ENCODE peak calls at places on chromosomes 11 and 22, in six cellular contexts. One of them, this sample, is unnamed. For H3K4me1, the result is how much of the 10 kb centered on the place peaks cover.

GRCh38 chr22:32208681-32209080 is 3.8 kb upstream of the RFPL2 start:
- DNase-seq in K562: no peak
- DNase-seq in gastrocnemius medialis: no peak
- DNase-seq in stomach: no peak
- DNase-seq in body of pancreas: no peak
- DNase-seq in Caco-2: no peak
- DNase-seq in this sample: no peak

GRCh38 chr11:114040706-114041211 is 18.8 kb upstream of the ZBTB16 start:
- DNase-seq in gastrocnemius medialis: peak
- DNase-seq in K562: no peak
- DNase-seq in body of pancreas: no peak
- DNase-seq in stomach: peak
- DNase-seq in Caco-2: peak
- DNase-seq in this sample: no peak

GRCh38 chr11:72475359-72475758 is 41.0 kb upstream of the CLPB start:
- DNase-seq in Caco-2: no peak
- DNase-seq in K562: no peak
- DNase-seq in gastrocnemius medialis: no peak
- DNase-seq in body of pancreas: no peak
- DNase-seq in stomach: no peak
- DNase-seq in this sample: no peak

GRCh38 chr11:133531971-133532651 is at the start of gene OPCML:
- DNase-seq in Caco-2: no peak
- DNase-seq in gastrocnemius medialis: no peak
- DNase-seq in stomach: no peak
- DNase-seq in K562: no peak
- DNase-seq in body of pancreas: no peak
- DNase-seq in this sample: no peak

GRCh38 chr22:49956418-49956770 is 4.2 kb upstream of the PIM3 start:
- DNase-seq in K562: no peak
- DNase-seq in stomach: peak
- DNase-seq in gastrocnemius medialis: peak
- DNase-seq in Caco-2: no peak
- DNase-seq in body of pancreas: no peak
- DNase-seq in this sample: no peak

GRCh38 chr22:49473286-49473685 is 354.4 kb downstream of the BRD1 start:
- DNase-seq in K562: no peak
- DNase-seq in stomach: no peak
- DNase-seq in body of pancreas: no peak
- DNase-seq in Caco-2: no peak
- DNase-seq in gastrocnemius medialis: no peak
- DNase-seq in this sample: no peak

GRCh38 chr11:74072721-74073120 is 63.8 kb upstream of the UCP3 start:
- DNase-seq in K562: no peak
- DNase-seq in stomach: no peak
- DNase-seq in body of pancreas: no peak
- DNase-seq in Caco-2: no peak
- DNase-seq in gastrocnemius medialis: no peak
- DNase-seq in this sample: no peak

GRCh38 chr11:108341654-108342053 is 118.8 kb downstream of the ATM start:
- DNase-seq in Caco-2: no peak
- DNase-seq in stomach: no peak
- DNase-seq in body of pancreas: no peak
- DNase-seq in K562: no peak
- DNase-seq in gastrocnemius medialis: no peak
- DNase-seq in this sample: no peak

GRCh38 chr22:26709617-26710390 is 52.4 kb downstream of the MIAT start:
- DNase-seq in K562: no peak
- DNase-seq in body of pancreas: no peak
- DNase-seq in Caco-2: no peak
- DNase-seq in stomach: no peak
- DNase-seq in gastrocnemius medialis: no peak
- DNase-seq in this sample: no peak

GRCh38 chr11:75867778-75868374 is 52.9 kb downstream of the UVRAG start:
- DNase-seq in stomach: peak
- DNase-seq in gastrocnemius medialis: no peak
- DNase-seq in Caco-2: peak
- DNase-seq in K562: peak
- DNase-seq in body of pancreas: peak
- DNase-seq in this sample: peak

GRCh38 chr22:32985899-32986772 is 72.0 kb downstream of the SYN3 start:
- DNase-seq in gastrocnemius medialis: peak
- DNase-seq in body of pancreas: peak
- DNase-seq in Caco-2: peak
- DNase-seq in K562: peak
- DNase-seq in stomach: peak
- DNase-seq in this sample: peak

GRCh38 chr11:14312736-14313438 is 46.1 kb downstream of the RRAS2 start:
- DNase-seq in stomach: no peak
- DNase-seq in Caco-2: no peak
- DNase-seq in K562: no peak
- DNase-seq in body of pancreas: no peak
- DNase-seq in gastrocnemius medialis: no peak
- DNase-seq in this sample: no peak

GRCh38 chr11:102600666-102601065 is 24.5 kb downstream of the MMP20 start:
- DNase-seq in K562: no peak
- DNase-seq in stomach: no peak
- DNase-seq in body of pancreas: no peak
- DNase-seq in Caco-2: no peak
- DNase-seq in gastrocnemius medialis: no peak
- DNase-seq in this sample: no peak

GRCh38 chr11:48107188-48107704 is 109.4 kb upstream of the OR4B1 start:
- DNase-seq in body of pancreas: no peak
- DNase-seq in K562: no peak
- DNase-seq in Caco-2: no peak
- DNase-seq in stomach: no peak
- DNase-seq in gastrocnemius medialis: no peak
- DNase-seq in this sample: no peak

GRCh38 chr22:22520667-22521602 is 865 bp upstream of the ZNF280A start:
- DNase-seq in body of pancreas: no peak
- DNase-seq in stomach: no peak
- DNase-seq in Caco-2: no peak
- DNase-seq in K562: peak
- DNase-seq in gastrocnemius medialis: no peak
- DNase-seq in this sample: no peak

GRCh38 chr11:57370251-57370650 is 10.7 kb downstream of the PRG3 start:
- DNase-seq in Caco-2: no peak
- DNase-seq in K562: no peak
- DNase-seq in gastrocnemius medialis: no peak
- DNase-seq in stomach: no peak
- DNase-seq in body of pancreas: no peak
- DNase-seq in this sample: no peak

GRCh38 chr11:71478216-71478840 is 25.3 kb downstream of the NADSYN1 start:
- DNase-seq in K562: no peak
- DNase-seq in body of pancreas: no peak
- DNase-seq in stomach: no peak
- DNase-seq in gastrocnemius medialis: no peak
- DNase-seq in Caco-2: no peak
- DNase-seq in this sample: no peak

GRCh38 chr11:34600339-34601084 is 20.4 kb upstream of the EHF start:
- DNase-seq in K562: peak
- DNase-seq in gastrocnemius medialis: no peak
- DNase-seq in body of pancreas: peak
- DNase-seq in stomach: peak
- DNase-seq in Caco-2: peak
- DNase-seq in this sample: no peak

GRCh38 chr22:19510919-19511341 is 13.3 kb downstream of the CLDN5 start:
- DNase-seq in stomach: no peak
- DNase-seq in Caco-2: no peak
- DNase-seq in gastrocnemius medialis: no peak
- DNase-seq in K562: no peak
- DNase-seq in body of pancreas: no peak
- DNase-seq in this sample: no peak

GRCh38 chr11:87306260-87306861 is 268.6 kb downstream of the TMEM135 start:
- DNase-seq in Caco-2: no peak
- DNase-seq in K562: no peak
- DNase-seq in body of pancreas: no peak
- DNase-seq in gastrocnemius medialis: no peak
- DNase-seq in stomach: no peak
- DNase-seq in this sample: no peak

GRCh38 chr11:41286751-41287150 is 172.7 kb downstream of the LRRC4C start:
- DNase-seq in K562: no peak
- DNase-seq in stomach: no peak
- DNase-seq in gastrocnemius medialis: no peak
- DNase-seq in Caco-2: no peak
- DNase-seq in body of pancreas: no peak
- DNase-seq in this sample: no peak

GRCh38 chr22:44825310-44826150 is 73.2 kb downstream of the ARHGAP8 start:
- DNase-seq in stomach: no peak
- DNase-seq in gastrocnemius medialis: no peak
- DNase-seq in body of pancreas: no peak
- DNase-seq in Caco-2: no peak
- DNase-seq in K562: no peak
- DNase-seq in this sample: no peak

GRCh38 chr11:12625438-12626071 is 48.7 kb upstream of the TEAD1 start:
- DNase-seq in stomach: no peak
- DNase-seq in gastrocnemius medialis: no peak
- DNase-seq in Caco-2: no peak
- DNase-seq in body of pancreas: no peak
- DNase-seq in K562: no peak
- DNase-seq in this sample: no peak

GRCh38 chr22:17922925-17923898 is 101.1 kb downstream of the MICAL3 start:
- DNase-seq in Caco-2: no peak
- DNase-seq in stomach: no peak
- DNase-seq in gastrocnemius medialis: no peak
- DNase-seq in K562: no peak
- DNase-seq in body of pancreas: peak
- DNase-seq in this sample: no peak

GRCh38 chr11:46382644-46383403 is 1.4 kb downstream of the MDK start:
- DNase-seq in gastrocnemius medialis: no peak
- DNase-seq in body of pancreas: peak
- DNase-seq in Caco-2: peak
- DNase-seq in K562: peak
- DNase-seq in stomach: no peak
- DNase-seq in this sample: no peak

GRCh38 chr22:35349704-35350538 is 31.0 kb upstream of the HMOX1 start:
- DNase-seq in stomach: no peak
- DNase-seq in Caco-2: no peak
- DNase-seq in gastrocnemius medialis: peak
- DNase-seq in body of pancreas: peak
- DNase-seq in K562: no peak
- DNase-seq in this sample: no peak
- H3K4me1 ChIP-seq in stomach: under half
- H3K4me1 ChIP-seq in Caco-2: under half
- H3K4me1 ChIP-seq in gastrocnemius medialis: under half
- H3K4me1 ChIP-seq in body of pancreas: under half
- H3K4me1 ChIP-seq in K562: under half
- H3K4me1 ChIP-seq in this sample: under half

GRCh38 chr11:110069158-110069737 is 23.9 kb upstream of the ZC3H12C start:
- DNase-seq in gastrocnemius medialis: peak
- DNase-seq in body of pancreas: peak
- DNase-seq in stomach: peak
- DNase-seq in K562: peak
- DNase-seq in Caco-2: no peak
- DNase-seq in this sample: no peak
- H3K4me3 ChIP-seq in gastrocnemius medialis: peak
- H3K4me3 ChIP-seq in body of pancreas: no peak
- H3K4me3 ChIP-seq in stomach: no peak
- H3K4me3 ChIP-seq in K562: no peak
- H3K4me3 ChIP-seq in Caco-2: no peak
- H3K4me3 ChIP-seq in this sample: no peak

GRCh38 chr11:35917676-35918075 is 26.2 kb upstream of the LDLRAD3 start:
- DNase-seq in Caco-2: no peak
- DNase-seq in stomach: no peak
- DNase-seq in body of pancreas: no peak
- DNase-seq in gastrocnemius medialis: no peak
- DNase-seq in K562: no peak
- DNase-seq in this sample: no peak

GRCh38 chr11:35919244-35919643 is 24.6 kb upstream of the LDLRAD3 start:
- DNase-seq in stomach: no peak
- DNase-seq in K562: no peak
- DNase-seq in body of pancreas: no peak
- DNase-seq in gastrocnemius medialis: no peak
- DNase-seq in Caco-2: no peak
- DNase-seq in this sample: no peak

GRCh38 chr11:35914824-35915223 is 29.0 kb upstream of the LDLRAD3 start:
- DNase-seq in body of pancreas: no peak
- DNase-seq in K562: no peak
- DNase-seq in gastrocnemius medialis: no peak
- DNase-seq in stomach: no peak
- DNase-seq in Caco-2: no peak
- DNase-seq in this sample: no peak

GRCh38 chr11:35918716-35919115 is 25.1 kb upstream of the LDLRAD3 start:
- DNase-seq in Caco-2: no peak
- DNase-seq in body of pancreas: no peak
- DNase-seq in stomach: no peak
- DNase-seq in K562: no peak
- DNase-seq in gastrocnemius medialis: no peak
- DNase-seq in this sample: no peak

DNA sequence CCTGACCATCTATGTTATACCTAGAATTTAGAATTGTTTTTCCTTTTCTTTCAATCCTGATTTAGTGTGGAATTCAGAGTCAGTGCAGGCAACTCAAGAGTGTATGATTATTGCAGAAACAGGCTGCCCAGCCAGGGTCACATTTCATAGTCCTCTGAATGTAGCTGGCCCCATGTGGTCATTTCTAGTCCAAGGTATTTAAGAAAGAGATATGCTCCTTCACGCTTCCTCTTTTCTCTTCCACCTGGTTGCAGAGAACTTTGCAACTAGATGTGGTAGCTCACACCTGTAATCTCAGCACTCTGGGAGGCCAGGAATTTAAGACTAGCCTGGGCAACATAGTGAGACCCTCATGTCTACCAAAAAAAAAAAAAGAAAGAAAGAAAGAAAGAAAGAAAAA is 27.6 kb upstream of the LDLRAD3 start:
- DNase-seq in Caco-2: no peak
- DNase-seq in gastrocnemius medialis: peak
- DNase-seq in K562: no peak
- DNase-seq in stomach: no peak
- DNase-seq in body of pancreas: no peak
- DNase-seq in this sample: no peak
- H3K4me1 ChIP-seq in Caco-2: under half
- H3K4me1 ChIP-seq in gastrocnemius medialis: under half
- H3K4me1 ChIP-seq in K562: under half
- H3K4me1 ChIP-seq in stomach: under half
- H3K4me1 ChIP-seq in body of pancreas: under half
- H3K4me1 ChIP-seq in this sample: under half

DNA sequence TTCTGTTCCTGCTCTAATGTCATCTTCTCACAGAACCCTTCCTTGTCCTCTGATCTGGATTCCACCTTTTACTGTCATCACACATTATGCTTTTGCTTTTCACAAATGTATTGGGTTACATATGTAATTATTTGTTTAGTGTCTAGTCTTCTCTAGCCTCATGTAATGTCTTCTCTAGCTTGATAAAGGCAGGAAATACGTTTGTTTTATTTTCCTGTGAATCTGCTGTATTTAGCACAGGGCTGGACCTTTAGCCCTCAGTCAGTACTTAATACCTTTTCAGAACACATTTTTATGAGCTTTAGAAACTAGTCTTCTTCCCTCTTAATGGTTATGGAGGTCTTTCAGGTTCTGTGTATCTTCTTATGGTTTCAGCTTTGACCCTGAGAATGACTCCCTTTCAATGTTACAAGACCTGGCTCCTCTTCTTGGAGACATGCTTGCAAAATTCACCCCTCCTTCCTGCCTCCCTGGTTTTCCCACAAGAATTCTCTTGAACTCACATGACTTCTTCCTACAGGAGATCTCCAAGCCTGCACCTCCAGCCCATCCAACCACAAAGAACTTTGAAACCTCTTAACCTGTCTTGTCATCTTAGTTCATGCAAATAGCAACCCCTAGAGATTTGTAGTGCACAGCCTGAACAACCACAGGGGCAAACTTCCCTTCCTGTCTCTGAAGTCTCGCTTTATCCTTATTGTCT is 132.7 kb upstream of the DDI1 start:
- DNase-seq in stomach: no peak
- DNase-seq in Caco-2: no peak
- DNase-seq in K562: no peak
- DNase-seq in gastrocnemius medialis: no peak
- DNase-seq in body of pancreas: no peak
- DNase-seq in this sample: no peak
- H3K4me3 ChIP-seq in stomach: no peak
- H3K4me3 ChIP-seq in Caco-2: no peak
- H3K4me3 ChIP-seq in K562: no peak
- H3K4me3 ChIP-seq in gastrocnemius medialis: no peak
- H3K4me3 ChIP-seq in body of pancreas: no peak
- H3K4me3 ChIP-seq in this sample: no peak